ENCODE peak calls at places on chromosome 18, in five cellular contexts. X is K562, N is HepG2, J is HCT116, K is H1. Y is an unnamed sample.
A peak's percentile ranks its signal among the peaks of the same experiment; 100 is the strongest.

GRCh38 chr18:30971338-30971956 is 71.1 kb downstream of the DSC3 start:
- DNase-seq in X (peak; percentile 20), N (peak; percentile 21), J (peak; percentile 34), K (no peak), Y (peak; percentile 35)

GRCh38 chr18:45828917-45829811 is 3.7 kb downstream of the SIGLEC15 start:
- DNase-seq in X (peak; percentile 12), N (no peak), J (no peak), K (no peak), Y (no peak)

GRCh38 chr18:9403795-9404564 is 69.4 kb downstream of the TWSG1 start:
- DNase-seq in X (peak; percentile 42), N (peak; percentile 54), J (no peak), K (no peak), Y (no peak)

GRCh38 chr18:49411928-49412327 is 48.5 kb downstream of the DYM start:
- DNase-seq in X (no peak), N (no peak), J (no peak), K (no peak), Y (no peak)

GRCh38 chr18:68478246-68478645 is 236.7 kb downstream of the TMX3 start:
- DNase-seq in X (no peak), N (no peak), J (no peak), K (no peak), Y (no peak)

GRCh38 chr18:5456577-5457466 is 87.0 kb downstream of the EPB41L3 start:
- DNase-seq in X (no peak), N (peak; percentile 7), J (no peak), K (no peak), Y (no peak)

GRCh38 chr18:58762781-58763171 is 91.5 kb downstream of the MALT1 start:
- DNase-seq in X (peak; percentile 8), N (no peak), J (no peak), K (no peak), Y (no peak)

GRCh38 chr18:32422185-32422584 is 48.5 kb downstream of the GAREM1 start:
- DNase-seq in X (no peak), N (no peak), J (no peak), K (no peak), Y (no peak)

GRCh38 chr18:28161608-28162599 is 15.0 kb downstream of the CDH2 start:
- DNase-seq in X (no peak), N (peak; percentile 46), J (no peak), K (no peak), Y (no peak)

GRCh38 chr18:21110667-21111350 is 804 bp downstream of the ROCK1 start:
- DNase-seq in X (peak; percentile 13), N (no peak), J (no peak), K (no peak), Y (peak; percentile 18)

GRCh38 chr18:13217466-13217961 is 1.0 kb upstream of the LDLRAD4 start:
- DNase-seq in X (peak; percentile 27), N (no peak), J (no peak), K (no peak), Y (peak; percentile 74)

GRCh38 chr18:61502472-61502871 is 169.2 kb downstream of the CDH20 start:
- DNase-seq in X (peak; percentile 15), N (peak; percentile 21), J (peak; percentile 35), K (no peak), Y (peak; percentile 23)
- TF ChIP-seq JUND in X (no peak), N (no peak), J (no peak), K (no peak), Y (no peak)

GRCh38 chr18:79388043-79388442 is 7.7 kb upstream of the NFATC1 start:
- DNase-seq in X (no peak), N (no peak), J (no peak), K (no peak), Y (no peak)
- TF ChIP-seq JUND in X (no peak), N (no peak), J (no peak), K (no peak), Y (no peak)

DNA sequence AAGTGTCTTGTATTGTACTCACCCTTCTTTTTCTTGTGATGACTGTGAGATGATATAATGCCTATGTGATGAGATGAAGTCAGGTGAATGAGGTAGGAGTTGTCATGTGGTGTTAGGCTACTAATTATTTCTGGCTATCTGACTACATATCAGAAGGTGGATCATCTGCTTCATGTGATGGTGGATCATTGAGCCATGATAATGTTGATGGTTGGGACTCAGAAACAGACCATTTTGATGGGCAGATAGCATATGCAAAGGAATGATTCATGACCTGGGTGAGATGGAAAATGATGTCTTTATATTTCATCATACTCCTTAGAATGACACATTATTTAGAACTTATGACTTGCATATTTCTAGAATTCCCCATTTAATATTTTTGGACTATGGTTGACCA is 19.5 kb downstream of the ANKRD30B start:
- DNase-seq in X (no peak), N (no peak), J (no peak), K (no peak), Y (no peak)
- TF ChIP-seq JUND in X (no peak), N (no peak), J (no peak), K (no peak), Y (no peak)

GRCh38 chr18:79923896-79924585 is 27.4 kb downstream of the SLC66A2 start:
- DNase-seq in X (no peak), N (no peak), J (no peak), K (no peak), Y (no peak)

GRCh38 chr18:79924814-79925655 is 26.4 kb downstream of the SLC66A2 start:
- DNase-seq in X (no peak), N (no peak), J (no peak), K (no peak), Y (no peak)

GRCh38 chr18:79922971-79923411 is 28.5 kb downstream of the SLC66A2 start:
- DNase-seq in X (no peak), N (no peak), J (no peak), K (no peak), Y (no peak)

GRCh38 chr18:79919089-79919488 is 32.4 kb downstream of the SLC66A2 start:
- DNase-seq in X (no peak), N (no peak), J (no peak), K (no peak), Y (no peak)

GRCh38 chr18:79921984-79922965 is 29.2 kb downstream of the SLC66A2 start:
- DNase-seq in X (no peak), N (no peak), J (no peak), K (no peak), Y (no peak)
- TF ChIP-seq JUND in X (no peak), N (no peak), J (no peak), K (no peak), Y (no peak)

GRCh38 chr18:54532222-54532621 is 58.8 kb upstream of the DYNAP start:
- DNase-seq in X (no peak), N (no peak), J (no peak), K (peak; percentile 7), Y (peak; percentile 34)

GRCh38 chr18:54530285-54530684 is 60.8 kb upstream of the DYNAP start:
- DNase-seq in X (no peak), N (no peak), J (no peak), K (no peak), Y (no peak)

GRCh38 chr18:54532962-54533361 is 58.1 kb upstream of the DYNAP start:
- DNase-seq in X (no peak), N (no peak), J (no peak), K (no peak), Y (peak; percentile 19)

GRCh38 chr18:54529444-54529843 is 61.6 kb upstream of the DYNAP start:
- DNase-seq in X (no peak), N (no peak), J (no peak), K (peak; percentile 27), Y (no peak)

DNA sequence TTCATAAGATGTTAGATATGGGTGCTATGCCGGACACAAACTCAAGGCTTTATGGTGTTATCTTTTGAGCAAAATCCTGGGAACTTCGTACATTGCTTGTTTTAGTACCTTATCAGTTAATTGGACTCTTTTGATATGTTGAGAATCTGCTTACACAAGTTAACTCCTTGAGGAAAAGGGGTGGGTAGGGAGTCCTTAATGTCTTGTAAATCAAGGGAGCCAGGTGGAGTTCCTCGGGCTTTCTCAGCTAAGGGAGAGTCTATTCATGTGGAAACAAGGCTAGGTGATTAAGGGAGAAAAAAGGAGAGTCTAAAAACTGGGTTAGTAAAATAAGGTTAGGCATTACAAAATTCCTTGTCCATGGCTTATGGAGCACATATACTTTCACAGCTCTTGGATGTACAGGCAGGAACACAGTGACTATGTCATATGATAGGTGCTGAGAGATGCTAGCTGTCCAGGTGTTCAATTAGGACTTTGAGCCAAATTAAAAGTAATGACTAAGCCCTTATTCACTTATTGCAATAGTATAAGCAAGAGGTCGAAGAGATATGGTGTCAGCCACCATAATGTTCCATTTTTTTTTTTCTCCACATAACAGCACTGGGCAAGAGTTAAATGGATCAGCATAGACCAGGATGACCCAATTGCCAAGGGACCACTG is 59.5 kb upstream of the DYNAP start:
- DNase-seq in X (no peak), N (no peak), J (no peak), K (peak; percentile 63), Y (no peak)
- TF ChIP-seq JUND in X (no peak), N (no peak), J (no peak), K (no peak), Y (no peak)

DNA sequence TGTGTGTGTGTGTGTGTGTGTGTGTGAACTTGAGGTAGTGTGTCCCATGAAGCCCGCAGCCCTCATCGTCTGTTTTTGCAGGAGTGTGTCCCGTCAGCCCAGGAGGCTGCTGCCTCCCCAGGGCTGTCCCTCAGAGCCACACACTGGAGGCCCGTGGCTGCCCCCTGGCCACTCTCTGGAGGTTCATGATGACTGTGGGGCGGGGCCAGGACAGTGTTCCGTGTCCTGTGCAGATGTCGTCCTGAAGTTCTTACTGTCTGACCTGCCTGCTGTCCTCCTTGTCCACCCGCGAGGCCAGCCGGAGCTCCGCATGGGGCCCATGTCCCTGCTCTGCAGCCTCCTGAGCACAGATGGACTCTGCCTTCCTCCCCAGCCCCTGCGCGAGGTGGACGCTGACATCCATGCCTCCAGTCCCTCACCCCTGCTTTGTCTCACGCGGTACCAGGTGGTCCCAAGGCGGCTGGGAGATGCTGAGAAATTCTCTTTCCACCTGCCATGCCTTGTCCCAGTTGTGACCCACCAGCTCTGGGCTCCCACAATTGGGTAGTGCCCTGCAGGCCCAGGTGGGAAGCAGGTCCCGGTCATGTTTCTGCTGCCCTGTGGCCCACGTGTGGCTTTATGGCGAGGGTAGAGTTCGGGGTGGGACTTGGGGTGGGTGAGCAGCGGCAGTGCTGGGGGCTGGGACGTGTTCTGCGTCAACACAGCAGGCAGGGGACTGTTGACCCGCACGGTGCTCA is 92.7 kb downstream of the NFATC1 start:
- DNase-seq in X (no peak), N (no peak), J (no peak), K (no peak), Y (no peak)
- TF ChIP-seq JUND in X (no peak), N (no peak), J (no peak), K (no peak), Y (no peak)

GRCh38 chr18:63178526-63178880 is 141.1 kb downstream of the BCL2 start:
- DNase-seq in X (no peak), N (no peak), J (no peak), K (no peak), Y (no peak)
- TF ChIP-seq JUND in X (no peak), N (no peak), J (no peak), K (no peak), Y (no peak)

Y was measured in T47D.